ENCODE peak calls at places on chromosomes 12 and 14, in seven cellular contexts. One of them, this sample, is unnamed.

GRCh38 chr14:94113908-94114588 is 3.5 kb downstream of the IFI27 start:
- DNase-seq in lung microvascular endothelial cell: peak; percentile 54
- DNase-seq in T-helper 2 cell: no peak
- DNase-seq in fibroblast of lung: peak; percentile 39
- DNase-seq in NCI-H345: no peak
- DNase-seq in left colon: no peak
- DNase-seq in activated T-helper 1 cell treated with anti-CD3 and anti-CD28 coated beads, Interleukin-2, amount 50 U/mL, for 16 hours: no peak
- DNase-seq in this sample: no peak

GRCh38 chr14:66624319-66624937 is 116.5 kb downstream of the GPHN start:
- DNase-seq in lung microvascular endothelial cell: peak; percentile 71
- DNase-seq in T-helper 2 cell: no peak
- DNase-seq in fibroblast of lung: peak; percentile 82
- DNase-seq in NCI-H345: peak; percentile 39
- DNase-seq in left colon: no peak
- DNase-seq in activated T-helper 1 cell treated with anti-CD3 and anti-CD28 coated beads, Interleukin-2, amount 50 U/mL, for 16 hours: no peak
- DNase-seq in this sample: no peak

GRCh38 chr14:101914083-101914482 is 50.3 kb upstream of the DYNC1H1 start:
- DNase-seq in lung microvascular endothelial cell: no peak
- DNase-seq in T-helper 2 cell: no peak
- DNase-seq in fibroblast of lung: no peak
- DNase-seq in NCI-H345: no peak
- DNase-seq in left colon: no peak
- DNase-seq in activated T-helper 1 cell treated with anti-CD3 and anti-CD28 coated beads, Interleukin-2, amount 50 U/mL, for 16 hours: no peak
- DNase-seq in this sample: no peak

GRCh38 chr14:93410021-93410420 is 20.7 kb upstream of the UNC79 start:
- DNase-seq in lung microvascular endothelial cell: no peak
- DNase-seq in T-helper 2 cell: no peak
- DNase-seq in fibroblast of lung: no peak
- DNase-seq in NCI-H345: no peak
- DNase-seq in left colon: no peak
- DNase-seq in activated T-helper 1 cell treated with anti-CD3 and anti-CD28 coated beads, Interleukin-2, amount 50 U/mL, for 16 hours: no peak
- DNase-seq in this sample: no peak

GRCh38 chr12:49979061-49979586 is 6.4 kb downstream of the AQP6 start:
- DNase-seq in lung microvascular endothelial cell: no peak
- DNase-seq in T-helper 2 cell: no peak
- DNase-seq in fibroblast of lung: no peak
- DNase-seq in NCI-H345: no peak
- DNase-seq in left colon: no peak
- DNase-seq in activated T-helper 1 cell treated with anti-CD3 and anti-CD28 coated beads, Interleukin-2, amount 50 U/mL, for 16 hours: no peak
- DNase-seq in this sample: no peak

GRCh38 chr12:52148541-52149181 is 43.2 kb downstream of the KRT80 start:
- DNase-seq in lung microvascular endothelial cell: no peak
- DNase-seq in T-helper 2 cell: no peak
- DNase-seq in fibroblast of lung: no peak
- DNase-seq in NCI-H345: no peak
- DNase-seq in left colon: peak; percentile 94
- DNase-seq in activated T-helper 1 cell treated with anti-CD3 and anti-CD28 coated beads, Interleukin-2, amount 50 U/mL, for 16 hours: no peak
- DNase-seq in this sample: no peak

GRCh38 chr14:68282479-68283377 is 463.1 kb downstream of the RAD51B start:
- DNase-seq in lung microvascular endothelial cell: no peak
- DNase-seq in T-helper 2 cell: no peak
- DNase-seq in fibroblast of lung: no peak
- DNase-seq in NCI-H345: no peak
- DNase-seq in left colon: no peak
- DNase-seq in activated T-helper 1 cell treated with anti-CD3 and anti-CD28 coated beads, Interleukin-2, amount 50 U/mL, for 16 hours: no peak
- DNase-seq in this sample: peak; percentile 6

GRCh38 chr12:6225630-6226001 is 25.4 kb downstream of the CD9 start:
- DNase-seq in lung microvascular endothelial cell: peak; percentile 57
- DNase-seq in T-helper 2 cell: no peak
- DNase-seq in fibroblast of lung: no peak
- DNase-seq in NCI-H345: no peak
- DNase-seq in left colon: no peak
- DNase-seq in activated T-helper 1 cell treated with anti-CD3 and anti-CD28 coated beads, Interleukin-2, amount 50 U/mL, for 16 hours: no peak
- DNase-seq in this sample: no peak

GRCh38 chr12:49703647-49704137 is 3.5 kb downstream of the FMNL3 start:
- DNase-seq in lung microvascular endothelial cell: peak; percentile 93
- DNase-seq in T-helper 2 cell: no peak
- DNase-seq in fibroblast of lung: peak; percentile 46
- DNase-seq in NCI-H345: no peak
- DNase-seq in left colon: no peak
- DNase-seq in activated T-helper 1 cell treated with anti-CD3 and anti-CD28 coated beads, Interleukin-2, amount 50 U/mL, for 16 hours: no peak
- DNase-seq in this sample: no peak

GRCh38 chr12:59649203-59649602 is 53.4 kb downstream of the SLC16A7 start:
- DNase-seq in lung microvascular endothelial cell: no peak
- DNase-seq in T-helper 2 cell: no peak
- DNase-seq in fibroblast of lung: peak; percentile 18
- DNase-seq in NCI-H345: no peak
- DNase-seq in left colon: no peak
- DNase-seq in activated T-helper 1 cell treated with anti-CD3 and anti-CD28 coated beads, Interleukin-2, amount 50 U/mL, for 16 hours: no peak
- DNase-seq in this sample: no peak

GRCh38 chr12:78183854-78184253 is 353.2 kb downstream of the NAV3 start:
- DNase-seq in lung microvascular endothelial cell: peak; percentile 26
- DNase-seq in T-helper 2 cell: no peak
- DNase-seq in fibroblast of lung: no peak
- DNase-seq in NCI-H345: no peak
- DNase-seq in left colon: no peak
- DNase-seq in activated T-helper 1 cell treated with anti-CD3 and anti-CD28 coated beads, Interleukin-2, amount 50 U/mL, for 16 hours: no peak
- DNase-seq in this sample: no peak

This sample was measured in T-helper 9 cell.